ENCODE peak calls at places on chromosomes 5 and 9, in six cellular contexts. N, R, F, D, M and L are unnamed samples.
A peak's percentile ranks its signal among the peaks of the same experiment; 100 is the strongest.

GRCh38 chr9:137319434-137319975 is 17.4 kb upstream of the NRARP start:
- DNase-seq in M (no peak), D (no peak), F (no peak), N (no peak), R (peak; percentile 19), L (no peak)

GRCh38 chr9:101026824-101027223 is 1.7 kb upstream of the PLPPR1 start:
- DNase-seq in D (no peak), M (peak; percentile 17), F (no peak), R (no peak), N (no peak), L (no peak)

GRCh38 chr9:115213777-115214428 is 95.9 kb upstream of the TNC start:
- DNase-seq in M (peak; percentile 88), F (no peak), R (no peak), D (peak; percentile 89), N (peak; percentile 41), L (no peak)

GRCh38 chr9:135145312-135145711 is 57.8 kb downstream of the OLFM1 start:
- DNase-seq in N (no peak), D (no peak), R (no peak), M (no peak), F (no peak), L (no peak)

GRCh38 chr9:132833451-132834130 is 44.5 kb downstream of the AK8 start:
- DNase-seq in R (no peak), N (no peak), M (no peak), D (no peak), F (no peak), L (no peak)

GRCh38 chr5:14216902-14217301 is 73.8 kb downstream of the TRIO start:
- DNase-seq in N (no peak), M (no peak), D (no peak), R (no peak), F (peak; percentile 77), L (no peak)

GRCh38 chr5:160230686-160231527 is 1.6 kb downstream of the FABP6 start:
- DNase-seq in N (peak; percentile 94), R (peak; percentile 30), F (peak; percentile 66), M (peak; percentile 47), D (peak; percentile 51), L (peak; percentile 13)

GRCh38 chr5:180868960-180869359 is 7.9 kb upstream of the ZFP62 start:
- DNase-seq in D (peak; percentile 69), M (peak; percentile 67), R (peak; percentile 85), F (peak; percentile 86), N (peak; percentile 71), L (peak; percentile 91)

GRCh38 chr9:80146466-80146865 is 574.7 kb downstream of the TLE4 start:
- DNase-seq in F (no peak), R (no peak), M (no peak), N (no peak), D (peak; percentile 34), L (no peak)

GRCh38 chr5:66410056-66410455 is 186.1 kb upstream of the MAST4 start:
- DNase-seq in N (no peak), R (peak; percentile 27), F (no peak), M (no peak), D (no peak), L (no peak)

GRCh38 chr5:134576386-134577021 is 51.0 kb downstream of the JADE2 start:
- DNase-seq in M (no peak), F (no peak), N (peak; percentile 36), D (peak; percentile 25), R (no peak), L (no peak)

GRCh38 chr5:87243161-87243877 is 24.4 kb upstream of the RASA1 start:
- DNase-seq in F (no peak), R (no peak), N (peak; percentile 25), M (peak; percentile 74), D (peak; percentile 45), L (no peak)

GRCh38 chr5:146091881-146092280 is 13.5 kb downstream of the PLAC8L1 start:
- DNase-seq in D (no peak), N (no peak), M (no peak), R (no peak), F (no peak), L (no peak)

GRCh38 chr9:35490155-35490909 is 421 bp downstream of the RUSC2 start:
- DNase-seq in M (peak; percentile 12), N (peak; percentile 68), F (peak; percentile 34), R (peak; percentile 39), D (peak; percentile 35), L (peak; percentile 9)

GRCh38 chr5:123578390-123578789 is 66.4 kb downstream of the CSNK1G3 start:
- DNase-seq in F (no peak), M (no peak), R (no peak), D (no peak), N (no peak), L (no peak)

GRCh38 chr9:86965627-86966395 is 18.5 kb upstream of the GAS1 start:
- DNase-seq in N (no peak), R (no peak), F (no peak), M (no peak), D (no peak), L (no peak)

GRCh38 chr5:448061-448765 is 5.2 kb downstream of the EXOC3 start:
- DNase-seq in N (no peak), R (peak; percentile 41), F (no peak), D (no peak), M (no peak), L (no peak)

GRCh38 chr5:55547792-55548191 is 13.0 kb upstream of the PLPP1 start:
- DNase-seq in N (no peak), D (no peak), M (no peak), F (no peak), R (no peak), L (no peak)

GRCh38 chr9:75995066-75995465 is 104.6 kb downstream of the PCSK5 start:
- DNase-seq in F (no peak), R (no peak), M (peak; percentile 1), D (no peak), N (no peak), L (no peak)

GRCh38 chr9:116589392-116590354 is 97.4 kb upstream of the TRIM32 start:
- DNase-seq in N (no peak), R (no peak), M (peak; percentile 90), D (peak; percentile 61), F (no peak), L (no peak)

GRCh38 chr5:143933434-143933833 is 121.5 kb downstream of the HMHB1 start:
- DNase-seq in N (peak; percentile 8), F (no peak), M (peak; percentile 18), R (no peak), D (no peak), L (no peak)

GRCh38 chr9:108885643-108886348 is 23.7 kb downstream of the ACTL7A start:
- DNase-seq in N (peak; percentile 74), D (peak; percentile 74), R (no peak), M (peak; percentile 91), F (no peak), L (no peak)

GRCh38 chr5:33549982-33550567 is 109.3 kb downstream of the TARS1 start:
- DNase-seq in R (no peak), N (no peak), F (no peak), D (no peak), M (no peak), L (peak; percentile 53)

GRCh38 chr5:171980729-171981128 is 25.7 kb downstream of the FBXW11 start:
- DNase-seq in N (no peak), R (no peak), M (no peak), D (no peak), F (no peak), L (no peak)

GRCh38 chr5:90054612-90055011 is 354.9 kb downstream of the CETN3 start:
- DNase-seq in R (no peak), F (no peak), D (peak; percentile 1), N (no peak), M (no peak), L (no peak)

GRCh38 chr5:39399135-39400036 is 25.4 kb downstream of the DAB2 start:
- DNase-seq in F (no peak), N (peak; percentile 50), D (peak; percentile 97), R (no peak), M (peak; percentile 97), L (no peak)

GRCh38 chr5:72598461-72599433 is 91.5 kb upstream of the ZNF366 start:
- DNase-seq in N (no peak), D (peak; percentile 63), M (peak; percentile 28), F (no peak), R (no peak), L (no peak)

GRCh38 chr5:149485655-149486615 is 65.3 kb downstream of the CSNK1A1 start:
- DNase-seq in D (peak; percentile 99), M (peak; percentile 99), R (peak; percentile 88), F (peak; percentile 78), N (peak; percentile 96), L (peak; percentile 99)

GRCh38 chr5:2910401-2911175 is 159.1 kb upstream of the IRX2 start:
- DNase-seq in N (no peak), F (no peak), D (no peak), M (no peak), R (no peak), L (no peak)